ENCODE peak calls at places on chromosomes 3 and 15, in seven cellular contexts. S is ureter, N is AG09309, O is C1 segment of cervical spinal cord, G is right atrium auricular region, T is ACHN, L is hypothalamus. I is an unnamed sample.

GRCh38 chr3:14428087-14429067 is 26.0 kb downstream of the SLC6A6 start:
- DNase-seq in N (no peak), T (no peak), O (peak), S (no peak), L (no peak), G (no peak), I (no peak)

GRCh38 chr3:13856006-13856405 is 23.9 kb downstream of the WNT7A start:
- DNase-seq in G (no peak), O (no peak), T (no peak), N (no peak), S (no peak), L (no peak), I (no peak)

GRCh38 chr15:55993804-55994539 is 560 bp upstream of the NEDD4 start:
- DNase-seq in G (peak), N (peak), O (no peak), T (peak), L (peak), S (no peak), I (peak)

GRCh38 chr15:95024388-95024787 is 793.0 kb downstream of the MCTP2 start:
- DNase-seq in S (no peak), N (no peak), T (peak), O (no peak), L (no peak), G (no peak), I (peak)

GRCh38 chr3:153749070-153749610 is 372.1 kb upstream of the ARHGEF26 start:
- DNase-seq in L (no peak), S (no peak), O (no peak), N (no peak), T (no peak), G (no peak), I (no peak)

GRCh38 chr3:127815001-127815400 is 7.3 kb downstream of the MGLL start:
- DNase-seq in L (no peak), S (peak), G (no peak), O (no peak), T (no peak), N (no peak), I (no peak)

GRCh38 chr15:97525809-97526208 is 434.7 kb upstream of the ARRDC4 start:
- DNase-seq in O (no peak), T (no peak), G (no peak), S (no peak), L (no peak), N (no peak), I (no peak)

GRCh38 chr3:179148446-179149238 is 485 bp downstream of the PIK3CA start:
- DNase-seq in G (peak), S (peak), T (peak), O (peak), N (no peak), L (no peak), I (peak)

GRCh38 chr15:91040851-91041250 is 18.5 kb upstream of the VPS33B start:
- DNase-seq in O (no peak), G (no peak), L (no peak), T (no peak), N (no peak), S (no peak), I (no peak)

GRCh38 chr15:88791637-88792036 is 11.6 kb upstream of the ACAN start:
- DNase-seq in O (no peak), G (no peak), L (no peak), N (no peak), S (no peak), T (no peak), I (no peak)

GRCh38 chr15:66859688-66860253 is 157.7 kb downstream of the SMAD6 start:
- DNase-seq in T (no peak), N (no peak), L (no peak), O (no peak), G (peak), S (peak), I (no peak)

GRCh38 chr3:127915115-127915936 is at the start of gene KBTBD12:
- DNase-seq in S (no peak), G (no peak), T (no peak), N (no peak), L (peak), O (peak), I (no peak)

GRCh38 chr15:91948001-91948608 is 94.6 kb downstream of the SLCO3A1 start:
- DNase-seq in N (no peak), G (no peak), S (no peak), L (no peak), O (no peak), T (peak), I (peak)

GRCh38 chr15:32849769-32850668 is 132.2 kb downstream of the GREM1 start:
- DNase-seq in S (no peak), O (no peak), G (no peak), T (no peak), L (no peak), N (peak), I (peak)

GRCh38 chr3:150806436-150806835 is 43.5 kb upstream of the SIAH2 start:
- DNase-seq in L (no peak), O (no peak), G (no peak), T (no peak), N (no peak), S (no peak), I (no peak)

GRCh38 chr3:172106989-172107388 is 67.6 kb downstream of the FNDC3B start:
- DNase-seq in L (peak), S (no peak), O (peak), N (no peak), G (no peak), T (no peak), I (no peak)

GRCh38 chr15:55277116-55277564 is 12.5 kb downstream of the RAB27A start:
- DNase-seq in N (peak), L (no peak), T (no peak), G (no peak), O (no peak), S (no peak), I (no peak)

GRCh38 chr15:40929730-40930429 is 740 bp downstream of the DLL4 start:
- DNase-seq in N (no peak), G (no peak), O (no peak), T (peak), S (no peak), L (peak), I (no peak)

GRCh38 chr15:48565560-48566482 is 79.7 kb downstream of the FBN1 start:
- DNase-seq in T (no peak), O (no peak), N (peak), L (no peak), G (no peak), S (no peak), I (no peak)

GRCh38 chr15:41207687-41208448 is 22.7 kb downstream of the EXD1 start:
- DNase-seq in L (no peak), O (no peak), S (no peak), N (peak), T (no peak), G (no peak), I (peak)

GRCh38 chr3:156918746-156919145 is 92.6 kb downstream of the LEKR1 start:
- DNase-seq in G (no peak), T (no peak), N (no peak), O (no peak), L (no peak), S (no peak), I (no peak)

GRCh38 chr3:136626448-136626847 is 125.7 kb downstream of the STAG1 start:
- DNase-seq in O (no peak), N (no peak), S (no peak), L (no peak), T (no peak), G (no peak), I (no peak)

GRCh38 chr15:41698779-41699178 is 38.6 kb downstream of the MGA start:
- DNase-seq in G (no peak), L (no peak), S (no peak), T (no peak), N (peak), O (no peak), I (no peak)

GRCh38 chr3:104273046-104273649 is 1093.6 kb upstream of the ALCAM start:
- DNase-seq in L (no peak), O (no peak), N (peak), T (peak), S (no peak), G (no peak), I (no peak)

GRCh38 chr15:76253851-76254440 is 57.3 kb downstream of the ETFA start:
- DNase-seq in N (no peak), G (no peak), L (no peak), S (no peak), T (no peak), O (no peak), I (no peak)

GRCh38 chr3:5047764-5048163 is 68.5 kb downstream of the BHLHE40 start:
- DNase-seq in G (no peak), O (no peak), N (no peak), L (no peak), T (no peak), S (no peak), I (no peak)

I was measured in Caki2.